ENCODE peak calls at places on chromosomes 3 and 15, in eight cellular contexts. V is RWPE2; B is activated B cell treated with CpG ODN at 0.5 μM for 24 hours; Z is K562; F is left lung; G is right cardiac atrium; S is activated CD4-positive, alpha-beta T cell treated with anti-CD3 and anti-CD28 coated beads for 36 hours; R is Right ventricle myocardium superior. T is an unnamed sample.

GRCh38 chr3:188133646-188134045 is 20.3 kb upstream of the LPP start:
- ATAC-seq in V (no peak), B (no peak), Z (no peak), F (no peak), G (no peak), S (peak), R (no peak), T (no peak)

GRCh38 chr15:65888998-65889397 is 19.7 kb downstream of the RAB11A start:
- ATAC-seq in V (no peak), B (no peak), Z (no peak), F (no peak), G (no peak), S (peak), R (no peak), T (no peak)

GRCh38 chr3:34203386-34203785 is 405.0 kb downstream of the PDCD6IP start:
- ATAC-seq in V (no peak), B (no peak), Z (peak), F (no peak), G (no peak), S (no peak), R (no peak), T (no peak)

GRCh38 chr15:25565470-25566264 is 126.8 kb upstream of the UBE3A start:
- ATAC-seq in V (no peak), B (no peak), Z (no peak), F (peak), G (peak), S (no peak), R (peak), T (no peak)

GRCh38 chr15:88890495-88890894 is 4.8 kb downstream of the HAPLN3 start:
- ATAC-seq in V (no peak), B (no peak), Z (no peak), F (no peak), G (no peak), S (no peak), R (no peak), T (no peak)

GRCh38 chr15:28080386-28080785 is 18.7 kb downstream of the OCA2 start:
- ATAC-seq in V (no peak), B (no peak), Z (peak), F (no peak), G (no peak), S (no peak), R (no peak), T (no peak)

GRCh38 chr15:67098768-67099282 is 33.4 kb downstream of the SMAD3 start:
- ATAC-seq in V (no peak), B (no peak), Z (peak), F (peak), G (peak), S (no peak), R (peak), T (no peak)

GRCh38 chr3:59418836-59419235 is 369.0 kb upstream of the CFAP20DC start:
- ATAC-seq in V (no peak), B (no peak), Z (no peak), F (no peak), G (peak), S (no peak), R (peak), T (no peak)

GRCh38 chr15:37902126-37902525 is 32.3 kb upstream of the TMCO5A start:
- ATAC-seq in V (no peak), B (no peak), Z (no peak), F (peak), G (no peak), S (no peak), R (no peak), T (no peak)

GRCh38 chr3:152279474-152279873 is 10.7 kb downstream of the MBNL1 start:
- ATAC-seq in V (no peak), B (no peak), Z (peak), F (peak), G (no peak), S (peak), R (no peak), T (no peak)

GRCh38 chr15:76353903-76354302 is 17.3 kb downstream of the ISL2 start:
- ATAC-seq in V (no peak), B (no peak), Z (peak), F (no peak), G (no peak), S (no peak), R (no peak), T (no peak)

GRCh38 chr3:194505791-194506415 is 19.1 kb upstream of the ATP13A3 start:
- ATAC-seq in V (no peak), B (no peak), Z (no peak), F (no peak), G (no peak), S (no peak), R (no peak), T (no peak)

GRCh38 chr3:32372213-32372490 is 19.5 kb upstream of the CMTM7 start:
- ATAC-seq in V (no peak), B (no peak), Z (no peak), F (no peak), G (no peak), S (peak), R (no peak), T (no peak)

GRCh38 chr15:60575995-60576394 is 97.1 kb upstream of the ICE2 start:
- ATAC-seq in V (peak), B (no peak), Z (no peak), F (peak), G (peak), S (no peak), R (peak), T (no peak)